ENCODE peak calls at places on chromosomes 3 and 15, in ten cellular contexts. One of them, this sample, is unnamed.

GRCh38 chr15:29571728-29572454 is 250.4 kb downstream of the TJP1 start:
- DNase-seq in CD8-positive, alpha-beta T cell: no peak
- DNase-seq in coronary artery: no peak
- DNase-seq in stomach: no peak
- DNase-seq in A673: peak
- DNase-seq in WERI-Rb-1: no peak
- DNase-seq in GM23338: peak
- DNase-seq in heart left ventricle: no peak
- DNase-seq in fibroblast of lung: peak
- DNase-seq in A549: peak
- DNase-seq in this sample: no peak

GRCh38 chr15:90239371-90239770 is 5.4 kb downstream of the GDPGP1 start:
- DNase-seq in CD8-positive, alpha-beta T cell: no peak
- DNase-seq in coronary artery: no peak
- DNase-seq in stomach: no peak
- DNase-seq in A673: no peak
- DNase-seq in WERI-Rb-1: no peak
- DNase-seq in GM23338: no peak
- DNase-seq in heart left ventricle: no peak
- DNase-seq in fibroblast of lung: no peak
- DNase-seq in A549: no peak
- DNase-seq in this sample: no peak

GRCh38 chr15:89383635-89384604 is 49.3 kb upstream of the POLG start:
- DNase-seq in CD8-positive, alpha-beta T cell: no peak
- DNase-seq in coronary artery: no peak
- DNase-seq in stomach: no peak
- DNase-seq in A673: peak
- DNase-seq in WERI-Rb-1: peak
- DNase-seq in GM23338: peak
- DNase-seq in heart left ventricle: peak
- DNase-seq in fibroblast of lung: peak
- DNase-seq in A549: no peak
- DNase-seq in this sample: no peak

GRCh38 chr3:42652611-42653302 is 740 bp upstream of the ZBTB47 start:
- DNase-seq in CD8-positive, alpha-beta T cell: no peak
- DNase-seq in coronary artery: peak
- DNase-seq in stomach: peak
- DNase-seq in A673: no peak
- DNase-seq in WERI-Rb-1: peak
- DNase-seq in GM23338: no peak
- DNase-seq in heart left ventricle: peak
- DNase-seq in fibroblast of lung: peak
- DNase-seq in A549: peak
- DNase-seq in this sample: no peak

GRCh38 chr15:37585966-37586656 is 348.3 kb upstream of the TMCO5A start:
- DNase-seq in CD8-positive, alpha-beta T cell: no peak
- DNase-seq in coronary artery: no peak
- DNase-seq in stomach: no peak
- DNase-seq in A673: no peak
- DNase-seq in WERI-Rb-1: no peak
- DNase-seq in GM23338: no peak
- DNase-seq in heart left ventricle: no peak
- DNase-seq in fibroblast of lung: peak
- DNase-seq in A549: no peak
- DNase-seq in this sample: no peak

GRCh38 chr3:13651057-13651400 is 102.1 kb downstream of the FBLN2 start:
- DNase-seq in CD8-positive, alpha-beta T cell: no peak
- DNase-seq in coronary artery: no peak
- DNase-seq in stomach: no peak
- DNase-seq in A673: no peak
- DNase-seq in WERI-Rb-1: no peak
- DNase-seq in GM23338: no peak
- DNase-seq in heart left ventricle: no peak
- DNase-seq in fibroblast of lung: no peak
- DNase-seq in A549: no peak
- DNase-seq in this sample: no peak

GRCh38 chr15:33138000-33138399 is 56.5 kb downstream of the FMN1 start:
- DNase-seq in CD8-positive, alpha-beta T cell: no peak
- DNase-seq in coronary artery: no peak
- DNase-seq in stomach: no peak
- DNase-seq in A673: no peak
- DNase-seq in WERI-Rb-1: no peak
- DNase-seq in GM23338: no peak
- DNase-seq in heart left ventricle: no peak
- DNase-seq in fibroblast of lung: peak
- DNase-seq in A549: no peak
- DNase-seq in this sample: no peak

GRCh38 chr3:100761211-100761921 is 52.1 kb downstream of the TFG start:
- DNase-seq in CD8-positive, alpha-beta T cell: no peak
- DNase-seq in coronary artery: no peak
- DNase-seq in stomach: no peak
- DNase-seq in A673: no peak
- DNase-seq in WERI-Rb-1: peak
- DNase-seq in GM23338: peak
- DNase-seq in heart left ventricle: no peak
- DNase-seq in fibroblast of lung: no peak
- DNase-seq in A549: no peak
- DNase-seq in this sample: no peak

GRCh38 chr3:45907769-45908705 is 21.7 kb downstream of the CCR9 start:
- DNase-seq in CD8-positive, alpha-beta T cell: peak
- DNase-seq in coronary artery: no peak
- DNase-seq in stomach: no peak
- DNase-seq in A673: no peak
- DNase-seq in WERI-Rb-1: no peak
- DNase-seq in GM23338: no peak
- DNase-seq in heart left ventricle: no peak
- DNase-seq in fibroblast of lung: peak
- DNase-seq in A549: no peak
- DNase-seq in this sample: peak

GRCh38 chr3:63132456-63133250 is 145.5 kb upstream of the SYNPR start:
- DNase-seq in CD8-positive, alpha-beta T cell: no peak
- DNase-seq in coronary artery: no peak
- DNase-seq in stomach: no peak
- DNase-seq in A673: no peak
- DNase-seq in WERI-Rb-1: no peak
- DNase-seq in GM23338: no peak
- DNase-seq in heart left ventricle: no peak
- DNase-seq in fibroblast of lung: no peak
- DNase-seq in A549: no peak
- DNase-seq in this sample: no peak
- H3K27ac ChIP-seq in CD8-positive, alpha-beta T cell: no peak
- H3K27ac ChIP-seq in coronary artery: no peak
- H3K27ac ChIP-seq in stomach: no peak
- H3K27ac ChIP-seq in A673: no peak
- H3K27ac ChIP-seq in WERI-Rb-1: no peak
- H3K27ac ChIP-seq in GM23338: no peak
- H3K27ac ChIP-seq in heart left ventricle: no peak
- H3K27ac ChIP-seq in fibroblast of lung: no peak
- H3K27ac ChIP-seq in A549: no peak
- H3K27ac ChIP-seq in this sample: no peak

GRCh38 chr15:92393994-92394326 is 279 bp downstream of the ST8SIA2 start:
- DNase-seq in CD8-positive, alpha-beta T cell: no peak
- DNase-seq in coronary artery: no peak
- DNase-seq in stomach: no peak
- DNase-seq in A673: no peak
- DNase-seq in WERI-Rb-1: no peak
- DNase-seq in GM23338: peak
- DNase-seq in heart left ventricle: no peak
- DNase-seq in fibroblast of lung: no peak
- DNase-seq in A549: no peak
- DNase-seq in this sample: no peak

GRCh38 chr15:92395176-92395521 is 1.5 kb downstream of the ST8SIA2 start:
- DNase-seq in CD8-positive, alpha-beta T cell: no peak
- DNase-seq in coronary artery: no peak
- DNase-seq in stomach: no peak
- DNase-seq in A673: no peak
- DNase-seq in WERI-Rb-1: no peak
- DNase-seq in GM23338: no peak
- DNase-seq in heart left ventricle: no peak
- DNase-seq in fibroblast of lung: no peak
- DNase-seq in A549: no peak
- DNase-seq in this sample: no peak

GRCh38 chr15:92393287-92393993 is at the start of gene ST8SIA2:
- DNase-seq in CD8-positive, alpha-beta T cell: no peak
- DNase-seq in coronary artery: no peak
- DNase-seq in stomach: no peak
- DNase-seq in A673: peak
- DNase-seq in WERI-Rb-1: peak
- DNase-seq in GM23338: peak
- DNase-seq in heart left ventricle: no peak
- DNase-seq in fibroblast of lung: peak
- DNase-seq in A549: no peak
- DNase-seq in this sample: no peak

GRCh38 chr15:92395557-92395956 is 1.9 kb downstream of the ST8SIA2 start:
- DNase-seq in CD8-positive, alpha-beta T cell: no peak
- DNase-seq in coronary artery: no peak
- DNase-seq in stomach: no peak
- DNase-seq in A673: no peak
- DNase-seq in WERI-Rb-1: no peak
- DNase-seq in GM23338: no peak
- DNase-seq in heart left ventricle: no peak
- DNase-seq in fibroblast of lung: no peak
- DNase-seq in A549: no peak
- DNase-seq in this sample: no peak

DNA sequence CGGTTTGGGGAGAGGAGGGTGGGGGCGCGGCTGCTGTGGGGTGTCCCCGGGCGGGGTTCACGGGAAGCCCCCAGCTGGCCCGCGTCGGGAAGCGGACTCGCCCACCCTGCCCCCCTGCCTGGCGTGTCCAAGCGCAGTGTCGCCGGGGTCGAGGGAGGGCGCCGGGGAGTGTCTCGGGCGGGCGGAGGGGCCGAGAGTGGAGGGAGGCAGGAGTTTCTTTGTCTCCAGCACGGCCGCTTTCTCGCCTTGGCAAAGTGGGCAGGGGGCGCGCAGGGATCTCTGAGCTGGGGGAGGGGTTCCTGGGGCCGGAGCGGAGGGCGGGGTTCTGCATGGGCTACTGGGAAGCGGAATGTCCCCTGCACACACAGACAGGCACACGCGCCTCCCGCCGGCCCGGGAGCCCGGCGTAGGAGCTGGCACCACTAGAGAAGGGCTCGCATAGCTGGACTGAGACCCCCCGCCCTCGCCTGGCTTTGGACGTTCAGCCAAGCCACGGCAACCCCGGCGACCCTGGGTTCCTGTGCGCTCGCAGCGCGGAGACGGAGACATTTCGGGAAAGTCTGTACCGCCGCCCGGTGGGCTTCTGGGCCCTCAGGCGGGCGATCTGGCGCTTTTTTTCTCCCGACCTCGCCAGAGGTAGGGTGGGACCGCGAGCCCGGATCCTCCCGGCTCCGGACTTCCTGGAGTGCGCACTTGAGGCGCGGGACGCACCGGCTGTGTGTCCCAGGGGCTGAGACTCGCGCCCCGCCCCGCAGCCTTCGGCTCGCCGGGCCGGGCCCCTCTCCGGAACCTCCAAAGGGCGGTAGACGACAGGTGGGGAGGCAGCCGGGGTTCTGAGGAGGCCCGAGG is 870 bp downstream of the ST8SIA2 start:
- DNase-seq in CD8-positive, alpha-beta T cell: no peak
- DNase-seq in coronary artery: no peak
- DNase-seq in stomach: no peak
- DNase-seq in A673: no peak
- DNase-seq in WERI-Rb-1: peak
- DNase-seq in GM23338: peak
- DNase-seq in heart left ventricle: no peak
- DNase-seq in fibroblast of lung: no peak
- DNase-seq in A549: no peak
- DNase-seq in this sample: no peak
- H3K4me3 ChIP-seq in CD8-positive, alpha-beta T cell: no peak
- H3K4me3 ChIP-seq in coronary artery: peak
- H3K4me3 ChIP-seq in stomach: peak
- H3K4me3 ChIP-seq in A673: peak
- H3K4me3 ChIP-seq in WERI-Rb-1: peak
- H3K4me3 ChIP-seq in GM23338: peak
- H3K4me3 ChIP-seq in heart left ventricle: peak
- H3K4me3 ChIP-seq in fibroblast of lung: peak
- H3K4me3 ChIP-seq in A549: peak
- H3K4me3 ChIP-seq in this sample: no peak

GRCh38 chr3:56929809-56930615 is 128.3 kb upstream of the ARHGEF3 start:
- DNase-seq in CD8-positive, alpha-beta T cell: no peak
- DNase-seq in coronary artery: no peak
- DNase-seq in stomach: no peak
- DNase-seq in A673: no peak
- DNase-seq in WERI-Rb-1: no peak
- DNase-seq in GM23338: no peak
- DNase-seq in heart left ventricle: no peak
- DNase-seq in fibroblast of lung: no peak
- DNase-seq in A549: no peak
- DNase-seq in this sample: no peak
- H3K27ac ChIP-seq in CD8-positive, alpha-beta T cell: no peak
- H3K27ac ChIP-seq in coronary artery: no peak
- H3K27ac ChIP-seq in stomach: no peak
- H3K27ac ChIP-seq in A673: no peak
- H3K27ac ChIP-seq in WERI-Rb-1: no peak
- H3K27ac ChIP-seq in GM23338: no peak
- H3K27ac ChIP-seq in heart left ventricle: peak
- H3K27ac ChIP-seq in fibroblast of lung: no peak
- H3K27ac ChIP-seq in A549: no peak
- H3K27ac ChIP-seq in this sample: no peak

DNA sequence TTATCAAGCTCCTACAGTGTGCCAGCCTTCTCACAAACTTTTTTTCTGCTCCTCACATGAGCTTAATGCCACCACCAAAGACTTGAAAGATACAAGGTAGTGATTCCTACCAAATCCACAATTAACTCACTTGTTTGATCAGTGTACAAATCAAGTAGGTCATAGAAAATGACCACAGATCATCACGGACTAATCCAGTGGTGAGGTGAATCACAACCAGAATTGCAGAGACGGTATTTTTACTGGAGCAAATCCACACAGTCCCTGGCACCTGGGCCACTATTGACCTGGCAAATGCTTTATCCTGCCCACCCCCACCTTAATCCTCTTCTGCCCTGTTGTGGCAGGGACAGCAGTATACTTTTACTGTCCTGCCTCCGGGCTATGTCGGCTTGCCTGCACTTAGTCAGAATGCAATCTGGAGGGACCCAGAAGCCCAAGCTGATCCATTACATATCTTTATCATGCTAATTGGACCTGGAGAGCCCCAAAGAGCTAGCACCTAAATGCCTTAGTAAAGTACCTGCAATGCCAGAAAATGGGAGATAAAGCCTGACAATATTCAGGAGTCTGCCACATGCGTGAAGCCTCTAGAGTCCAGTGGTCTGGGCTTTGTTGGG is 83.9 kb upstream of the CDV3 start:
- DNase-seq in CD8-positive, alpha-beta T cell: no peak
- DNase-seq in coronary artery: no peak
- DNase-seq in stomach: no peak
- DNase-seq in A673: no peak
- DNase-seq in WERI-Rb-1: no peak
- DNase-seq in GM23338: peak
- DNase-seq in heart left ventricle: no peak
- DNase-seq in fibroblast of lung: no peak
- DNase-seq in A549: no peak
- DNase-seq in this sample: no peak
- H3K4me3 ChIP-seq in CD8-positive, alpha-beta T cell: no peak
- H3K4me3 ChIP-seq in coronary artery: no peak
- H3K4me3 ChIP-seq in stomach: no peak
- H3K4me3 ChIP-seq in A673: no peak
- H3K4me3 ChIP-seq in WERI-Rb-1: no peak
- H3K4me3 ChIP-seq in GM23338: no peak
- H3K4me3 ChIP-seq in heart left ventricle: no peak
- H3K4me3 ChIP-seq in fibroblast of lung: no peak
- H3K4me3 ChIP-seq in A549: no peak
- H3K4me3 ChIP-seq in this sample: no peak

GRCh38 chr15:43794269-43795037 is 2.3 kb downstream of the SERF2 start:
- DNase-seq in CD8-positive, alpha-beta T cell: no peak
- DNase-seq in coronary artery: no peak
- DNase-seq in stomach: no peak
- DNase-seq in A673: no peak
- DNase-seq in WERI-Rb-1: peak
- DNase-seq in GM23338: no peak
- DNase-seq in heart left ventricle: no peak
- DNase-seq in fibroblast of lung: peak
- DNase-seq in A549: no peak
- DNase-seq in this sample: no peak
- H3K27ac ChIP-seq in CD8-positive, alpha-beta T cell: no peak
- H3K27ac ChIP-seq in coronary artery: peak
- H3K27ac ChIP-seq in stomach: peak
- H3K27ac ChIP-seq in A673: peak
- H3K27ac ChIP-seq in WERI-Rb-1: peak
- H3K27ac ChIP-seq in GM23338: peak
- H3K27ac ChIP-seq in heart left ventricle: peak
- H3K27ac ChIP-seq in fibroblast of lung: peak
- H3K27ac ChIP-seq in A549: no peak
- H3K27ac ChIP-seq in this sample: peak

This sample was measured in CD4-positive, alpha-beta memory T cell.